ENCODE peak calls at places on chromosome 14, in eight cellular contexts. Q, L, I, F, G, W, T and R are unnamed samples. For H3K4me1, the result is how much of the 10 kb centered on the place peaks cover.

GRCh38 chr14:78725086-78725485 is 554.9 kb downstream of the NRXN3 start:
- DNase-seq in W (no peak), I (no peak), L (no peak), G (no peak), T (no peak), Q (no peak), F (no peak), R (no peak)

GRCh38 chr14:51394391-51394790 is 154.3 kb downstream of the TMX1 start:
- DNase-seq in W (no peak), I (no peak), Q (no peak), L (no peak), F (no peak), T (no peak), G (no peak), R (no peak)

GRCh38 chr14:35140718-35141581 is 18.6 kb downstream of the PRORP start:
- DNase-seq in W (no peak), G (peak), I (no peak), L (no peak), T (peak), F (no peak), Q (peak), R (no peak)

GRCh38 chr14:24270537-24271133 is 762 bp downstream of the RABGGTA start:
- DNase-seq in T (no peak), L (peak), F (no peak), W (no peak), Q (no peak), I (no peak), G (no peak), R (no peak)

GRCh38 chr14:26598081-26598671 is 343 bp upstream of the NOVA1 start:
- DNase-seq in I (peak), T (peak), G (no peak), L (peak), F (peak), W (peak), Q (no peak), R (peak)

GRCh38 chr14:43143106-43143505 is 1364.0 kb downstream of the FSCB start:
- DNase-seq in W (no peak), Q (no peak), I (no peak), L (no peak), G (no peak), T (no peak), F (no peak), R (no peak)

GRCh38 chr14:101961011-101961721 is 3.2 kb upstream of the DYNC1H1 start:
- DNase-seq in W (peak), I (peak), Q (peak), G (peak), L (peak), T (peak), F (peak), R (peak)

GRCh38 chr14:52244997-52245396 is 22.5 kb upstream of the PTGDR start:
- DNase-seq in F (no peak), G (no peak), T (no peak), L (no peak), W (no peak), Q (no peak), I (no peak), R (no peak)

GRCh38 chr14:23483216-23483854 is 13.8 kb downstream of the NGDN start:
- DNase-seq in Q (no peak), L (no peak), W (no peak), I (no peak), G (peak), T (no peak), F (no peak), R (peak)

GRCh38 chr14:54000341-54000811 is 43.8 kb upstream of the BMP4 start:
- DNase-seq in I (no peak), F (no peak), T (peak), Q (no peak), L (no peak), G (no peak), W (no peak), R (no peak)

GRCh38 chr14:76780875-76781647 is 19.8 kb downstream of the VASH1 start:
- DNase-seq in T (no peak), G (no peak), Q (no peak), L (no peak), W (peak), I (peak), F (no peak), R (no peak)

GRCh38 chr14:57182760-57183503 is 85.8 kb downstream of the EXOC5 start:
- DNase-seq in F (no peak), W (no peak), G (no peak), L (no peak), I (no peak), Q (no peak), T (peak), R (peak)

GRCh38 chr14:101195309-101195724 is 291.8 kb upstream of the RTL1 start:
- DNase-seq in F (no peak), Q (no peak), W (no peak), L (peak), T (no peak), G (no peak), I (no peak), R (peak)

GRCh38 chr14:61537567-61538463 is 157.5 kb upstream of the HIF1A start:
- DNase-seq in W (no peak), F (no peak), I (no peak), G (no peak), L (peak), T (peak), Q (no peak), R (peak)

GRCh38 chr14:45810152-45810872 is 557.3 kb upstream of the MIS18BP1 start:
- DNase-seq in W (no peak), L (no peak), I (no peak), Q (no peak), T (peak), F (no peak), G (no peak), R (no peak)

GRCh38 chr14:100778078-100778927 is 47.6 kb upstream of the MEG3 start:
- DNase-seq in F (no peak), Q (no peak), G (no peak), I (no peak), W (no peak), L (peak), T (no peak), R (no peak)

GRCh38 chr14:105627701-105628100 is 101.3 kb downstream of the TMEM121 start:
- DNase-seq in I (no peak), F (no peak), Q (no peak), G (no peak), L (no peak), W (no peak), T (no peak), R (no peak)

GRCh38 chr14:83779266-83779665 is 1750.7 kb upstream of the FLRT2 start:
- DNase-seq in G (no peak), Q (no peak), L (no peak), F (no peak), I (no peak), T (no peak), W (no peak), R (no peak)

GRCh38 chr14:103078420-103078749 is 5.6 kb upstream of the LBHD2 start:
- DNase-seq in G (peak), F (peak), I (peak), L (peak), T (peak), Q (peak), W (peak), R (peak)

GRCh38 chr14:57816568-57817284 is 49.2 kb downstream of the SLC35F4 start:
- DNase-seq in W (no peak), L (no peak), Q (no peak), G (no peak), T (no peak), F (no peak), I (no peak), R (no peak)

GRCh38 chr14:95530461-95531170 is 4.2 kb upstream of the GLRX5 start:
- DNase-seq in T (peak), I (no peak), Q (no peak), F (no peak), L (no peak), G (no peak), W (no peak), R (no peak)

GRCh38 chr14:57863471-57863870 is 2.4 kb downstream of the SLC35F4 start:
- DNase-seq in Q (no peak), L (no peak), I (no peak), F (no peak), G (no peak), T (no peak), W (no peak), R (no peak)

GRCh38 chr14:83289390-83289789 is 1755.7 kb upstream of the SEL1L start:
- DNase-seq in Q (no peak), G (no peak), I (no peak), W (no peak), T (no peak), L (no peak), F (no peak), R (no peak)

GRCh38 chr14:75911883-75912282 is 69.9 kb downstream of the TGFB3 start:
- DNase-seq in T (no peak), L (no peak), I (peak), G (no peak), Q (no peak), F (no peak), W (no peak), R (no peak)

GRCh38 chr14:69614592-69614991 is 3.2 kb downstream of the SUSD6 start:
- DNase-seq in F (peak), Q (no peak), G (no peak), T (peak), W (peak), L (no peak), I (peak), R (no peak)
- H3K4me1 ChIP-seq in F (half or more), Q (half or more), G (half or more), T (under half), W (under half), L (half or more), I (under half), R (under half)

GRCh38 chr14:93972618-93973205 is 3.7 kb downstream of the ASB2 start:
- DNase-seq in I (no peak), W (peak), T (no peak), Q (no peak), L (no peak), F (no peak), G (no peak), R (no peak)

GRCh38 chr14:93971635-93972027 is 4.7 kb downstream of the ASB2 start:
- DNase-seq in Q (no peak), G (peak), I (no peak), W (no peak), L (no peak), T (no peak), F (no peak), R (no peak)

GRCh38 chr14:93969082-93969828 is 7.1 kb downstream of the ASB2 start:
- DNase-seq in G (no peak), L (no peak), I (no peak), W (peak), F (peak), T (no peak), Q (no peak), R (no peak)

GRCh38 chr14:93970967-93971634 is 5.3 kb downstream of the ASB2 start:
- DNase-seq in Q (peak), W (no peak), G (peak), L (peak), T (no peak), F (no peak), I (no peak), R (no peak)

GRCh38 chr14:93970589-93970966 is 5.8 kb downstream of the ASB2 start:
- DNase-seq in I (no peak), F (no peak), T (no peak), L (peak), G (peak), Q (peak), W (no peak), R (no peak)
- H3K4me3 ChIP-seq in I (peak), F (peak), T (no peak), L (peak), G (peak), Q (peak), W (peak), R (no peak)

DNA sequence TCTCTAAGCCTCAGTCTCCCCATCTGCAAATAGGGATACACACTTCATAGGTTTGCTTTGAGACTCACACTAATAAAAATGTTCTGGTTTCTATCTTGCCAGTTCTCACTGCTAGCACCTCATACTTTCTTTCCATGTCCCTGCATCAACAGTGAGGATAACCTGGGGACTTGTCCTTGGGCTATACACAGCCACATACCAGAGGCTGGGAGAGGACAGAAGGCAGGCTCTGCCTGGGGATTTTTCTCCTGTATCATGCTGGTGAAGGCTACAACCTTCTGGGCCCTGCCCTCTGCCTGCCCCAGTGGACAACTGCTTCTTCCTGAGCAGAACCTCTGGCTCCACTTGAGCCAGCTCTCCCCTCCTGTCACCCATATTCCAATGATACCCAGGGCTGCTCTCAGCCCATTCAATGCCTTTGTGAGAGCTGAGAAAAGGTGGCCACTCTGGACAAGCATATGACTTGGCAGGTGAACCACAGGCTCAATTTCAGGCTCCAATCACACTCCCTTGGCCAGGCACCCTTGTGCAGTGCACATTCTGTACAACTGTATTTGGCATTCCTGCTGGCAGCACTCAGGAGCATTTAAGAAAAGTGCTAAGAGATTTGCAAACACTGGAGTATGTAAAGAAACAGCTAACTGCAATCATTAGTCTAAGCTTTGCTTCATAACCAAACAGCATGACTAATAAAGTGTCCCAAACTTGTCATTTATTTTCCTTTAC is 135.8 kb upstream of the VRK1 start:
- DNase-seq in W (no peak), T (peak), G (no peak), Q (no peak), L (no peak), I (no peak), F (no peak), R (no peak)
- H3K4me1 ChIP-seq in W (under half), T (under half), G (under half), Q (under half), L (under half), I (under half), F (under half), R (under half)

DNA sequence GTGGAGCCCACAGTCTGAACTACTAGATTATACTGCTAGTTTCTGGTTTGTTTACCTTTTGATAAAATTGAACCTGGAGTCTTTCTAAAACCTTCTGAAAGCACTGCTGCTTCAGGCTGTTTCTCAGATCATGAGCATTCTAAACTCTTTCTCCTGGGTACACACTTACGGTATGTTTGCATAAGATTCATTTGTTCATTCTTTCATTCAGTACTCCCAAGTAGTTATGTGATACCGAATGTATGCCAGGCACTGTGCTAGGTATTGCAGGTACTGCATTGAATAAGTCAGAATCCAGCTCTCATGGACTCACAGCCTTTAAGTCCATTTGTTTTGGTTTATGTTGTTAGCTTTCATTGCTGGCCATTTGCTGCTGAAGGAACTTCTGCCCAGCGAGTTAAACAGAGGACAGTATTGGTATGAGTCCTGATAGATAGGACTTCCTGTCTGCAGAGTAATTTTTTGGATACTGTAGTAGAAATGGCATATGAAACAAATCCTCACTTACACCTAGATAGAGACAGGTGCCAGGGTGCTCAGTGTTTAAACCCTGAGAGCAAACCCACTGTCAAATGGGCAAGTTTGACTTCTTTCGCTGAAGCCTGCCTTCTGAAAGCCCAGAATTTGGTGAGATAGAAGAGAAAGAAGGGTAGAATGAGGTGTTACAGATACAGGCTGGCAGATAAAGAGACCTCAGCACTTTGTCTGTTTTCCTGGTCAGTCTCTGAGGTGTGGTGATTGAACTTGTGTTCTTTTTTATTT is 2.1 kb downstream of the SUSD6 start:
- DNase-seq in T (no peak), L (no peak), W (no peak), I (no peak), Q (no peak), F (no peak), G (peak), R (no peak)
- H3K4me3 ChIP-seq in T (no peak), L (peak), W (peak), I (peak), Q (peak), F (peak), G (peak), R (no peak)

DNA sequence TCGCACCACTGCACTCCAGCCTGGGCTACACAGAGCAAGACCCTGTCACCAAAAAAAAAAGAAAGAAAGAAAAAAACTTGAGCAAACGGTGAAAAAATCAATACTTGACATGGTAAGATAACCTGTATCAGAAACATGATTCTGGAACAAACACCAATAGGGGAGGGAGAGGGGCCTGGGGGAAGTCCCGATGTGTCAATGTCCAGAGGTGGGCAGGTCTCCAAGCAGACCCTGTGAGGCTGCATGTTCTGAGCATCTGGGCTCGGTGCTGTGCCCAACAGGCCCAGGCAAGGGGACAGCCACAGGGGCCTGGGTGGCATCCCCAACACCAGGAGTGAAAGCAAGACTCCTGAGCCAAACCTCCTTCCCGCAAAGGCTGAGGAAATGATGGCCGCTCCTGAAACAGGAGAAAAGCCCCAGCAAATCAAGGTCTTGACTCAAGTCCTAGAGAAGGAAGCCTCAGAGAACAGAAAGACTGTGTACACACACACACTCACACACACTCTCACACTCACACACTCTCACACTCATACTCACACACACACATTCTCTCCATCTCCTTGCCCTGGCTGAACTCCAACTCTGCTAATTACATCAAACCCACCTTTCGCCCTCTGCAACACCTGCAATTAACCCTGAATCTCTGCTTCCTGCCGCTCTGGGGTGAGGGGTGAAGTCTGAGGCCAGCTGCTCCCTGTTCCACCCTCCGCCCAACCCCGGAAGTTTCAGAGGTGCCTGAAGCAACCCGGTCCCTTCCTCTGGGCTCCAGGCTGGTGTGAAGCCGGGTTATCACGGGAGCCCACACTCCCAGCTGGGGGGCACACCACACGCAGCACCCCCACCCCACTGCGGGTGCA is 20.4 kb downstream of the CCDC88C start:
- DNase-seq in G (peak), Q (peak), I (peak), T (no peak), L (peak), F (no peak), W (no peak), R (no peak)
- H3K4me1 ChIP-seq in G (half or more), Q (half or more), I (under half), T (under half), L (half or more), F (under half), W (under half), R (under half)

DNA sequence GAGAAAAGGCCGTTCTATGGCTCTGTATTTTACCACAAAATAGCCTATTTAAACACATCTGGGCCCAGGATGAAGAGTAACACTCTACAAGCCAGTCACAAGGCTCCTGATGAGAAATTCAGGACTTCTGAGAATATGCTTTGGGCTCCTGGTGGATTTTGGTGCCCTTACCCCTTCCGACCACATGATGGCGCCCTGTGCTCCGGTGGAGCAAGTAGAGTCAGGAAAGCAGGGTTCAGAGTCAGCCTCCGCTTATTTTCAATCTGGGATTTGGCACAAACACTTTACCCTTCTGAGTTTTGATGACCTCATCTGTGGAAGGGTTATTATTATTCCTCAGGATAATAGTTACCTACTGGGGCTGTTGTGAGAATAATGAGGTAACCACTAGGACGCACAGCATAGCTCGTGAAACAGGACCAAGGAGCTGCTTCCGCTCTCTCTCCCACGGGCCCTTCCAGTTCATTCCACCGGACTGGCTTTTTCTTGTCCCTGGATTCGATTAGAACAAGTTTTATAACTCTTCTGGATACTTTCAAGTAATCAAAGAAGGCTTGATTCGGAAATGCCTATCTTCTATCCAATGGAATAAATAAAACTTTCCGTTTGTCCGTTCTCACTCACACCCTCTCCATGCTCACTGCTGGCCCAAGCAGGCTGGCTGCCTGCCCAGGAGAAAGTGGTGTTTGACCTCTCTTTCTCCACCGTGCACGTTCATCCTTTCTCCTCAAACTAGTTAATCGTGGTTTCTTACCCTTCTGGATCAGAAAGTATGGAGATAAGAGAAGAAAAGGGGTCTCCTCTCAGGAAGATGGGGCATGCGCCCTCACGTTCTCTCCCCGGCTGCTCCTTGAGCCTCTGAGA is 104.6 kb downstream of the GALC start:
- DNase-seq in L (no peak), I (peak), F (no peak), T (peak), Q (no peak), G (peak), W (no peak), R (peak)
- H3K4me3 ChIP-seq in L (no peak), I (no peak), F (no peak), T (no peak), Q (no peak), G (no peak), W (no peak), R (no peak)

DNA sequence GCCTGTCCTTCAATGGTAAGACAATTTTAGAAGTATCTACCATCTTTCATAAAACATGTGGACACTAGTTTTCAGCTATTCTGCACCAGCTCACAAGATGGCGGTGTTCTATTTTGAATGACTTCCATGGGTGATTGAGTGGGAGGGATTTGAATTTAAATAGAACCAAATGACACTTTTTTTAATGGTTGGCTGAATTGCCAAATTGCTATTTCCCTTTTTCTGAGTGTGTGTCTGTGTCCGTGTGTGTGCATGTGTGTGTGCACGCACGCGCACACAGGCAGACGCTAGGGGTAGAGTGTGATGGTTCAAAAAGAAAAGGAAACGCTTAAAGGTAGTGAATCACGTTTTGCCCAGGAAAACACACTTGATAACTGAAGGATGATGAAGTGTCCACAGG is 362.6 kb downstream of the DAD1 start:
- DNase-seq in I (no peak), Q (peak), F (no peak), T (peak), G (peak), W (no peak), L (no peak), R (no peak)
- H3K4me1 ChIP-seq in I (under half), Q (under half), F (under half), T (under half), G (under half), W (under half), L (under half), R (under half)

GRCh38 chr14:89139404-89140247 is 277.4 kb downstream of the FOXN3 start:
- DNase-seq in I (no peak), Q (no peak), W (no peak), F (no peak), L (no peak), T (no peak), G (no peak), R (peak)
- H3K4me3 ChIP-seq in I (no peak), Q (no peak), W (no peak), F (no peak), L (no peak), T (no peak), G (no peak), R (no peak)